ENCODE peak calls at places on chromosomes 6 and 20, in six cellular contexts. A is adrenal gland, N is A549, K is right lobe of liver, Z is transverse colon, U is Peyer's patch. X is an unnamed sample.

GRCh38 chr20:13930246-13930645 is 60.2 kb downstream of the SEL1L2 start:
- DNase-seq in A (no peak), N (no peak), K (no peak), Z (no peak), U (no peak), X (no peak)

GRCh38 chr20:49674383-49675352 is 39.0 kb downstream of the B4GALT5 start:
- DNase-seq in A (no peak), N (peak; percentile 85), K (no peak), Z (peak; percentile 32), U (peak; percentile 58), X (no peak)

GRCh38 chr6:13754644-13755043 is 43.0 kb upstream of the RANBP9 start:
- DNase-seq in A (no peak), N (no peak), K (no peak), Z (no peak), U (no peak), X (no peak)

GRCh38 chr20:50438986-50439407 is 71.2 kb upstream of the PTPN1 start:
- DNase-seq in A (no peak), N (peak; percentile 78), K (no peak), Z (no peak), U (no peak), X (no peak)

GRCh38 chr6:10431423-10432164 is 16.7 kb upstream of the TFAP2A start:
- DNase-seq in A (no peak), N (no peak), K (no peak), Z (no peak), U (no peak), X (no peak)

GRCh38 chr6:141598487-141598886 is 534.2 kb upstream of the GJE1 start:
- DNase-seq in A (no peak), N (no peak), K (no peak), Z (no peak), U (no peak), X (no peak)

GRCh38 chr6:114049367-114049966 is 78.5 kb upstream of the HDAC2 start:
- DNase-seq in A (no peak), N (no peak), K (no peak), Z (no peak), U (no peak), X (no peak)

GRCh38 chr6:36765943-36766648 is 68.5 kb downstream of the RAB44 start:
- DNase-seq in A (peak; percentile 83), N (peak; percentile 71), K (peak; percentile 83), Z (peak; percentile 88), U (peak; percentile 91), X (peak; percentile 90)

GRCh38 chr6:27986928-27987725 is 30.1 kb downstream of the OR2B6 start:
- DNase-seq in A (no peak), N (no peak), K (no peak), Z (no peak), U (no peak), X (no peak)

GRCh38 chr20:33465536-33466302 is 22.2 kb upstream of the SNTA1 start:
- DNase-seq in A (no peak), N (no peak), K (no peak), Z (no peak), U (no peak), X (no peak)

GRCh38 chr20:2446845-2447244 is 23.7 kb downstream of the SNRPB start:
- DNase-seq in A (no peak), N (no peak), K (no peak), Z (no peak), U (no peak), X (no peak)

GRCh38 chr20:9287062-9287461 is 218.2 kb downstream of the PLCB4 start:
- DNase-seq in A (no peak), N (no peak), K (no peak), Z (no peak), U (no peak), X (no peak)

GRCh38 chr20:59122377-59122932 is 41.2 kb upstream of the ZNF831 start:
- DNase-seq in A (no peak), N (no peak), K (no peak), Z (no peak), U (no peak), X (no peak)

GRCh38 chr20:63878855-63879254 is 13.8 kb downstream of the TPD52L2 start:
- DNase-seq in A (no peak), N (no peak), K (no peak), Z (no peak), U (no peak), X (no peak)

GRCh38 chr6:163999475-164000125 is 585.1 kb downstream of the QKI start:
- DNase-seq in A (no peak), N (no peak), K (no peak), Z (no peak), U (no peak), X (no peak)

GRCh38 chr6:165729307-165729936 is 66.4 kb upstream of the PDE10A start:
- DNase-seq in A (peak; percentile 25), N (peak; percentile 54), K (no peak), Z (peak; percentile 39), U (peak; percentile 66), X (peak; percentile 59)

GRCh38 chr6:13538084-13538483 is 36.3 kb upstream of the SIRT5 start:
- DNase-seq in A (no peak), N (peak; percentile 43), K (no peak), Z (no peak), U (no peak), X (peak; percentile 48)

GRCh38 chr6:43093361-43094289 is 17.5 kb downstream of the PTK7 start:
- DNase-seq in A (peak; percentile 58), N (no peak), K (no peak), Z (peak; percentile 29), U (peak; percentile 59), X (no peak)

GRCh38 chr6:15966000-15966399 is 162.9 kb upstream of the MYLIP start:
- DNase-seq in A (no peak), N (no peak), K (no peak), Z (no peak), U (no peak), X (no peak)

GRCh38 chr20:10792291-10792690 is 118.5 kb upstream of the JAG1 start:
- DNase-seq in A (no peak), N (no peak), K (no peak), Z (no peak), U (no peak), X (no peak)

GRCh38 chr6:39520411-39520810 is 197.9 kb upstream of the KCNK16 start:
- DNase-seq in A (no peak), N (no peak), K (no peak), Z (no peak), U (no peak), X (no peak)

GRCh38 chr6:111482236-111482958 is 621 bp downstream of the REV3L start:
- DNase-seq in A (peak; percentile 50), N (no peak), K (peak; percentile 56), Z (peak; percentile 57), U (peak; percentile 77), X (peak; percentile 87)
- TF ChIP-seq POLR2A in A (peak; percentile 42), N (no peak), K (no peak), Z (no peak), U (no peak), X (no peak)

DNA sequence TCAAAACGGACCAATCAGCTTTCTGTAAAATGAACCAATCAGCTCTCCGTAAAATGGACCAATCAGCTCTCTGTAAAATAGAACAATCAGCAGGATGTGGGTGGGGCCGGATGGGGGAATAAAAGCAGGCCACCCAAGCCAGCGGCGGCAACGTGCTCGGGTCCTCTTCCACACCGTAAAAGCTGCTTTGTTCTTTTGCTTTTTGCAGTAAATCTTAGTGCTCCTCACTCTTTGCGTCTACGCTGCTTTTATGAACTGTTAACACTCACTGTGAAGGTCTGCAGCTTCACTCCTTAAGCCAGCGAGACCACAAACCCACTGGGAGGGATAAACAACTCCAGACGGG is 29.2 kb downstream of the HLA-E start:
- DNase-seq in A (no peak), N (no peak), K (no peak), Z (no peak), U (no peak), X (peak; percentile 23)
- TF ChIP-seq POLR2A in A (no peak), N (no peak), K (no peak), Z (no peak), U (no peak), X (no peak)

DNA sequence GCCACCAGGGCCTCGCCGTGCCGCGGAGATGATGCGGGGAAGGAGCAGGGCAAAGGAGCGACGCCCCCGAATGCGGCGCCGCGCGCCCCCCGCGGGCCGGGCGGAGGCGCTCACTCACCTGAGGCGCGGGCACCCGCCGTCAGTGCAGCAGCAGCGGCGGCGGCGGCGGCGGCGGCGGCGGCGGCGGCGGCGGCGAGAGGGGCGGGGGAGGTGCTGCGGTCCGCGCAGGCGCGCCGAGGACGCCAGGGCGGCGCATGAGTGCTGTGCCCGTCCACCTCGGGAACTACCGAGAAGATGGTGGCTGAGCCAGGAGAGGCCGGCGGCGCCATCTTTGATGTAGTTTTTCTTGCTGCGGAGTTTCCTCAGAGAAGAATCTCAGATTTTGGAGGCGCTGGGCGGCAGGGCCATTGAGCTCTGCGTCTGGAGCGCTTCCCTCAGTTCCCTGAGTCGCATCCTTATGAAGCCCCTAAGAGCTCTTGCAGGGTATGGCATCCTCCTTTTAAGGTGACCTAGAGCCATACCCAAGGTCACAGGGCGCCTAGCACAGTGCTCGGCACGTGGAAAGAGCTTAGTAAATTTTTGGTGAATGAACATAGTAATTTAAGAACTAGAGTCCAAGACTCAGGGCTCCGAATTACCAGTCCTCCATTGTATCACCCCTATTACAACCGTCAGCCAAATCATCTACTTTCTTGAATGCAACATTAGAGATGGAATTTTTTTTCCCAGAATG is at the start of gene NDRG3:
- DNase-seq in A (peak; percentile 94), N (peak; percentile 96), K (peak; percentile 94), Z (peak; percentile 95), U (peak; percentile 98), X (peak; percentile 92)
- TF ChIP-seq POLR2A in A (peak; percentile 17), N (peak; percentile 58), K (no peak), Z (no peak), U (peak; percentile 27), X (no peak)

DNA sequence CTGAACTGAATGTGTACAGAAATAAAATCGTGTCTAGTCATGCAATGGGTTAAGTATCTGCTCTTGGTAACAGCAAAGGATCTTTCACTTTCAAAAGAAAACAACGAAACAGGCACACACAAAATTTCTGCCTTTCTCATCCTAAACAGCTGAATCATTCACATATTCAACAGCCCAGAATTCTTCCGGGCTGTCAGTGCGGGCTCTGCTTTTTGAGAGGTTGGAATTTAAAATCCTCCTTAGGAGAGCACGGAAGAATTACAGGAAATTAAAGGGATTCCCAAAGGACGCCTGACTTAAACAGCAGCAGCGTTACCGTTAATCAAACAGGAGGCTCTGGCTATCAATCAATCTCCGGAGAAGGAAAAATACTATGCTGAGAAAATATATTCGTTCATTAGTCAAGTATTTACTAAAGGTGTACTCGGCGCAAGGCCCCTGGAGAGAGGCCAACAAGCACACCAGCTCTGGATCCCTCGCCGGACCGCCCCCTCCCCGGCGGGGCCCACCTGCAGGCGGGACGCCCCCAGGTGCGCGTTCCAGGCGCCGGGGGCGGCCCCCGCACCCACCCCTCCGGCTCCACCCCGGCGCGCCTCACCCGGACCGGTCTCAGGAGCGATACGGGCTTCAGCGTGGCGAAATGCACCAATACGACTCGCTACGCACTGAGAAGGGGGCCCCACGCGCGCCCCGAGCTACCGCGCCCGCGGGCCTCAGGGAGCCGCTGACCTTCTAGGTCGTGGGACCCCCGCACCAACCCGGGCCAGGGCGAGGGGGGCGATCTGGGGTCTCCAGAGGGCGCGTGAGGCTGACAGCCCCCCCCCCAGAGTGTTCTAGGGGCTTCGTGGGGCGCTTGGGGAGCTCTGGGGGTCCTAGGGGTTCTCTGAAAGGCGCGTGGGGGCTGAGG is 1.0 kb downstream of the NAPB start:
- DNase-seq in A (peak; percentile 39), N (peak; percentile 45), K (peak; percentile 75), Z (peak; percentile 57), U (peak; percentile 65), X (peak; percentile 85)
- TF ChIP-seq POLR2A in A (peak; percentile 70), N (no peak), K (no peak), Z (no peak), U (no peak), X (peak; percentile 32)